ENCODE peak calls at places on chromosomes 12 and 14, in four cellular contexts. R, I, U and K are unnamed samples.

GRCh38 chr12:82880442-82880901 is 193.8 kb downstream of the TMTC2 start:
- DNase-seq in R (no peak), U (no peak), I (peak), K (peak)

GRCh38 chr14:70188292-70188607 is 501 bp downstream of the SLC8A3 start:
- DNase-seq in I (peak), U (no peak), R (no peak), K (no peak)

GRCh38 chr12:109910969-109911348 is 10.9 kb downstream of the TCHP start:
- DNase-seq in R (peak), I (peak), U (peak), K (peak)

GRCh38 chr14:73245401-73246325 is 8.4 kb downstream of the PAPLN start:
- DNase-seq in R (no peak), U (no peak), I (peak), K (no peak)

GRCh38 chr12:62684586-62685295 is 218.1 kb downstream of the MON2 start:
- DNase-seq in I (peak), R (no peak), U (no peak), K (no peak)

GRCh38 chr12:14765398-14765797 is 37.9 kb downstream of the WBP11 start:
- DNase-seq in U (no peak), I (no peak), R (no peak), K (no peak)

GRCh38 chr12:56358836-56359532 is 923 bp downstream of the STAT2 start:
- DNase-seq in U (no peak), R (no peak), I (no peak), K (no peak)

GRCh38 chr12:8081228-8081920 is 700 bp upstream of the NECAP1 start:
- DNase-seq in U (no peak), R (no peak), I (no peak), K (no peak)

GRCh38 chr12:79691299-79692248 is 810 bp upstream of the PAWR start:
- DNase-seq in R (no peak), I (peak), U (peak), K (peak)

GRCh38 chr12:26878661-26879119 is 45.7 kb upstream of the ITPR2 start:
- DNase-seq in U (no peak), I (peak), R (no peak), K (no peak)

GRCh38 chr12:25186788-25187397 is 8.1 kb downstream of the DNAI7 start:
- DNase-seq in R (no peak), I (no peak), U (peak), K (no peak)

GRCh38 chr12:76303989-76304460 is 44.2 kb downstream of the BBS10 start:
- DNase-seq in R (no peak), U (no peak), I (no peak), K (no peak)

GRCh38 chr12:4012977-4013968 is 140.1 kb upstream of the PARP11 start:
- DNase-seq in I (no peak), U (no peak), R (no peak), K (no peak)

GRCh38 chr14:61472801-61473376 is 151.5 kb downstream of the PRKCH start:
- DNase-seq in I (no peak), R (no peak), U (no peak), K (no peak)

DNA sequence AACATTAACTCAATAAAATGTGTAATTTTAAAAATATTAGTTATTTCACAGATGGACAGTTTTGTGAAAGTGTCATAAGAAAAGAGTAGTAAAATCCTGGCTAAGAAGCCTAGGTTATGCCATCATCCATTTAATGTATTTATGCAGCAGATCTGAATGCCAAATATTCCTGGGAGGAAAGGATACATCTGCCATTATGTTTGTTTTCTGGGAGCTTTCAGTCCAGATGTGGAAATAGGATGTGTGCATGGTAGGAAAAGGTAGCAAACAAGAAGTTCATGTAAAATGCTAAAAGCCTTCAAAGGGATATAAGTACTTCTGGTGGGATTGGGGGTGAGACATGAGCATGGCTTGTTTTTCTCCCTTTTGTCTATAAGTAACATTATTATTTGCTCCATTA is 27.0 kb upstream of the CLEC14A start:
- DNase-seq in R (no peak), U (no peak), I (no peak), K (no peak)
- TF ChIP-seq JUND in R (no peak), U (no peak), I (no peak), K (no peak)

GRCh38 chr14:89424241-89424640 is 7.2 kb upstream of the FOXN3 start:
- DNase-seq in I (no peak), U (no peak), R (no peak), K (no peak)

GRCh38 chr14:89428556-89429196 is 11.6 kb upstream of the FOXN3 start:
- DNase-seq in I (no peak), U (no peak), R (no peak), K (no peak)

GRCh38 chr14:89427426-89428162 is 10.6 kb upstream of the FOXN3 start:
- DNase-seq in R (no peak), I (no peak), U (no peak), K (no peak)

GRCh38 chr14:89428163-89428523 is 11.1 kb upstream of the FOXN3 start:
- DNase-seq in R (no peak), U (no peak), I (no peak), K (no peak)

DNA sequence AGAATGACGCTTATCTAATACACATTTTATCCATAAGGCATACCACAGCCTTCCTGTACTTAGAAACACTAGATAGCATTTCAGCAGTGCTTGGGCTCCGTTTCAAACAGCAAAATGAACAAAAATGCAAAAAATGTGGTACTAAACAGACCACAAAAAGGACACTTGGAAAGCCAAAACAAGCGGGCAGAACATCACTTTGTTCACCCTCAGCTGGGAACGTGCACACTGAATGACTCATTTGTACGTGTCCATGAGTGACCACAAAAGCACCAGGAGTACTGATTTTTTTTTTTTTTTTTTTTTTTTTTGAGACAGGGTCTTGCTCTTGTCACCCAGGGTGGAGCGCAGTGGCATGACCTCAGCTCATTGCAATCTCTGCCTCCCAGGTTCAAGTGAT is 8.9 kb upstream of the FOXN3 start:
- DNase-seq in I (no peak), U (peak), R (peak), K (no peak)
- TF ChIP-seq JUND in I (peak), U (no peak), R (peak), K (no peak)

GRCh38 chr12:104567832-104568490 is 111.2 kb downstream of the CHST11 start:
- DNase-seq in R (no peak), I (no peak), U (no peak), K (no peak)

GRCh38 chr12:104571328-104571727 is 114.6 kb downstream of the CHST11 start:
- DNase-seq in I (no peak), R (no peak), U (no peak), K (no peak)

GRCh38 chr12:104568881-104569280 is 112.1 kb downstream of the CHST11 start:
- DNase-seq in R (no peak), I (no peak), U (no peak), K (no peak)

GRCh38 chr12:104570174-104570907 is 113.6 kb downstream of the CHST11 start:
- DNase-seq in I (no peak), U (no peak), R (no peak), K (no peak)

DNA sequence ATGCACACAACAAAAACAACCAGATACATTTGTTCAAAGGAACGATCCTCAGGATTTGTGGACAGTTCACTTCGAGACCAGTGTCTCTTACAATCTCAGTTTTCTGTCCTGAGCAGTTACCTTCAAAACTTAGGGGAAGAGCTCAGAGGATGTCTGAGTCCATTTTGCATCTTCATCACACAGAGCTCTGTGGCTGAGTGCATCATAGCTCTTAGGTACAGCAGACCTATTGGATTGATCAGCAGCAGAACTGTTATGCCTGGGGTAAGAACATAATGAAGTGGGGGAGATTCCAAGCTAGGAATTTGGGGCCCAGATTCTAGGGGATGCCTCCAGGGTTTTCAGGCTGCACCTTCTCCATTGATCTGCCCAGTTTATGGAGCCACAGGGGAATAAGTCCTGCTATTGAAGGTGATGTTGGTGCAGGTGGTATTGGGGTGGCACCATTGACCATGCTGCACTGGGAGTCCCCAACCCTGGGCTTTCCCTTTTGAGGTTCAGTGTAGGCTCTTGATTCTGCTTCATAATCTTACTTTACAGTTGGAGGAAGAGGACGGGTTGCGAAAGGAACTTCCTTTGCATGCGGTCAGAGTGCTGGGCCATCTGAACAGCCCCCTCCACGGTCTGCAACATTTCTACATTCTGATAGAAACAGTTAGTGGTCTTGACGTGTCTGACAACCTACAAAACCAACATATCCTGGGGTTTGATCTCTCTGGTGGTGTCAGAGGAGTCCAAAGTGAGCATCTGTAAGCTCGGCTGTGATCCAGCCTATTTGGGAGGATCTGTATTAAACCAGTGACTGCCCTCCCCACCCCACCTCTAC is 112.8 kb downstream of the CHST11 start:
- DNase-seq in I (no peak), R (no peak), U (no peak), K (no peak)
- TF ChIP-seq JUND in I (no peak), R (no peak), U (no peak), K (no peak)

DNA sequence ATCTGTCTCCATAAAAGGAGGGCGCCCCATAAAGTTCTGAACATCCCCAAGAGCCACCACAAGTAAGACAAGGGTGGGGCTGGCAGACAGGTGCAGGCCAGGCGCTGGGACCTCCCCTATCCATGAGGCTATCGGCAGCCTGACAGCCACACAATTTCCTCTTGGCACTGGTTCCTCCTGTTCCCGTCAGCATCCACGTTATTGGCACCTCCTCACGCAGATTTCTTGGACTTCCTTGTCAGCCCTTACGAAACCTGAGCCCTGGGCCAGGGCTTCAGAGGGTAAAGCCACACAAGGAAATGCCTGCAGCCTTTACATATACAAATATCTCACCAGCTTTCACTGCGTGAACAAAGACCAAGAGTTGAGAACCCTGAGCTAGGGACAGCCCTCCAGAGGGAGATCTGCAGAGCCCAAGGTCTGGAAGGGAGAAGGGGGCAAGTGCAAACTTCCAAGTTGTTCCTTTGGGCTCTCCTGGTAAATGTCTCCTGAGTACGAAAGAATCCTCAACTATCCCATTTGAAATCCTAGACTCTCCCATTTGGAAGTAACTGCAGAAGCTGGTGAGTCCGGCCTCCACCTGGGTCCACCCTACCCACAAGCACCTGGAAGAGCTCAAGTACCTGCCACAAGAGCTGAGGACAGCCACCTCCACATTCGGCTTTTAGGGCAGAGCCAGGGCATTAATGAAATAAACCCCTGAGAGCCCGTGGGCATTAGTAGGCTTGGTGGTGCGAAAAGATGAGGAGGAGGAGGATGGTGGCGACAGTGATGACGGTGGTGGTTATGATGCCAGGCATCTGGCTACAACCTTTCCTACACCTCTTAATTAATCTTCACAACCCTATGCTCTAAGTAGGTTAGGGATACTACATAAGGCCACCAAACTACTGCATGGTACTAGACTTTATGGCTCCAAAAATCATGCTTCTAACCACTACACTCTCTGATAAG is 5.5 kb upstream of the TC2N start:
- DNase-seq in I (no peak), U (no peak), R (no peak), K (peak)
- TF ChIP-seq JUND in I (no peak), U (no peak), R (no peak), K (no peak)

DNA sequence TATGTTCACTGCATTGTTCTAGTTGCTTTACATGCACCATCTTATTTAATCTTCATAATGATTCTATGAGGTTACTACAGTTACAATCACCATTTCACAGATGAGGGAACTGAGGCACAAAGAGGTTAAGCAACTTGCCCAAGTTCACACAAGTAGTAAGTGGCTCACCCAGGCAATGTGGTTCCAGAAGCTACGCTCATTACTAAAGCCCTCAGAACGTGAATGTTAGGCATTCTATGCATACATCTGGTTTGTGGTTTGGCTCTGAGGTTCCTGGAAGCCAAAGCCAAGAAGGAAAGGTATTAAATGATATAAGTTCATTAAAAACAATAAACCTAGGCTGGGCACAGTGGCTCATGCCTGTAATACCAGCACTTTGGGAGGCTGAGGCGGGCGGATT is 14.4 kb upstream of the VRTN start:
- DNase-seq in U (no peak), R (no peak), I (no peak), K (no peak)
- TF ChIP-seq JUND in U (no peak), R (no peak), I (no peak), K (no peak)

GRCh38 chr12:124036117-124037109 is 63.4 kb downstream of the ZNF664 start:
- DNase-seq in I (peak), R (peak), U (peak), K (peak)
- TF ChIP-seq JUND in I (no peak), R (no peak), U (no peak), K (no peak)